ENCODE peak calls at places on chromosomes 2 and 18, in six cellular contexts. I is suprapubic skin; K is DND-41; M is left lobe of liver; G is C1 segment of cervical spinal cord; Y is activated naive CD4-positive, alpha-beta T cell treated with anti-CD3 and anti-CD28 coated beads, Interleukin-2, amount 10 ng/mL, durations not matched to agents 7 days and 5 days. O is an unnamed sample.
A peak's percentile ranks its signal among the peaks of the same experiment; 100 is the strongest.

GRCh38 chr2:34365937-34366336 is 766.8 kb upstream of the FAM98A start:
- DNase-seq in Y (no peak), K (no peak), I (no peak), M (no peak), G (no peak), O (no peak)

GRCh38 chr2:69735696-69736095 is 6.2 kb upstream of the ANXA4 start:
- DNase-seq in M (peak; percentile 6), K (no peak), G (no peak), I (no peak), Y (no peak), O (no peak)

GRCh38 chr2:191580581-191580980 is 97.4 kb upstream of the NABP1 start:
- DNase-seq in I (no peak), G (no peak), Y (no peak), M (no peak), K (no peak), O (no peak)

GRCh38 chr2:158969717-158970521 is 1.5 kb downstream of the TANC1 start:
- DNase-seq in G (no peak), Y (no peak), M (peak; percentile 66), I (peak; percentile 65), K (peak; percentile 10), O (peak; percentile 41)

GRCh38 chr2:54979645-54980044 is 70.6 kb downstream of the RTN4 start:
- DNase-seq in M (no peak), G (no peak), Y (no peak), I (no peak), K (no peak), O (no peak)

GRCh38 chr18:50961974-50962373 is 5.9 kb upstream of the ELAC1 start:
- DNase-seq in K (no peak), Y (no peak), I (no peak), G (no peak), M (no peak), O (peak; percentile 5)

GRCh38 chr2:230721712-230722111 is 9.1 kb downstream of the CAB39 start:
- DNase-seq in M (no peak), Y (no peak), K (no peak), I (no peak), G (no peak), O (no peak)

GRCh38 chr2:20186078-20186854 is 38.7 kb downstream of the SDC1 start:
- DNase-seq in K (no peak), I (no peak), Y (no peak), G (no peak), M (peak; percentile 71), O (peak; percentile 93)

GRCh38 chr2:196341318-196341841 is 170.0 kb upstream of the STK17B start:
- DNase-seq in Y (no peak), M (no peak), K (no peak), G (no peak), I (no peak), O (no peak)

GRCh38 chr18:73060666-73061270 is 193.0 kb upstream of the NETO1 start:
- DNase-seq in Y (no peak), G (no peak), M (no peak), I (no peak), K (no peak), O (no peak)

O was measured in HT1080.